ENCODE peak calls at places on chromosomes 11 and 22, in six cellular contexts. R, Y, O, F, Q and K are unnamed samples.

GRCh38 chr11:114821626-114822025 is 143.3 kb downstream of the NXPE2 start:
- DNase-seq in R (peak; percentile 17), O (no peak), Y (peak; percentile 65), Q (no peak), F (no peak), K (no peak)

GRCh38 chr11:75435571-75435925 is 2.5 kb upstream of the KLHL35 start:
- DNase-seq in R (no peak), Y (no peak), Q (no peak), F (no peak), O (no peak), K (no peak)

GRCh38 chr11:76577921-76578654 is 92.5 kb downstream of the LRRC32 start:
- DNase-seq in Q (no peak), F (no peak), O (no peak), R (no peak), Y (no peak), K (peak; percentile 80)

GRCh38 chr11:68750197-68750987 is 928 bp downstream of the TESMIN start:
- DNase-seq in Y (peak; percentile 94), F (no peak), O (peak; percentile 68), Q (peak; percentile 23), R (no peak), K (no peak)

GRCh38 chr22:49999901-50000586 is 12.5 kb downstream of the IL17REL start:
- DNase-seq in Y (no peak), O (no peak), F (peak; percentile 8), Q (no peak), R (no peak), K (no peak)

GRCh38 chr11:57527056-57527631 is 3.4 kb downstream of the TIMM10 start:
- DNase-seq in Q (peak; percentile 74), F (peak; percentile 59), R (peak; percentile 59), Y (peak; percentile 64), O (no peak), K (peak; percentile 91)

GRCh38 chr22:23077627-23078461 is 7.5 kb downstream of the GNAZ start:
- DNase-seq in Y (no peak), Q (no peak), F (no peak), R (no peak), O (no peak), K (no peak)

GRCh38 chr11:22044126-22044525 is 148.8 kb upstream of the ANO5 start:
- DNase-seq in Y (no peak), R (no peak), O (no peak), F (no peak), Q (no peak), K (no peak)

GRCh38 chr11:64466115-64466718 is 107.3 kb downstream of the RPS6KA4 start:
- DNase-seq in F (no peak), R (no peak), Q (no peak), Y (no peak), O (no peak), K (no peak)

GRCh38 chr11:128900468-128900867 is 9.3 kb downstream of the KCNJ5 start:
- DNase-seq in R (no peak), O (no peak), F (no peak), Y (no peak), Q (no peak), K (no peak)

GRCh38 chr11:71436861-71437260 is 11.3 kb downstream of the DHCR7 start:
- DNase-seq in Q (no peak), R (no peak), F (no peak), O (no peak), Y (no peak), K (no peak)

GRCh38 chr22:19530751-19531150 is 6.5 kb upstream of the CLDN5 start:
- DNase-seq in O (no peak), Q (no peak), F (no peak), R (no peak), Y (no peak), K (no peak)

GRCh38 chr22:20758688-20759087 is 15.2 kb upstream of the SERPIND1 start:
- DNase-seq in F (no peak), O (no peak), Y (peak; percentile 46), R (no peak), Q (no peak), K (no peak)

GRCh38 chr22:46916886-46917625 is 154.6 kb downstream of the TBC1D22A start:
- DNase-seq in O (no peak), Q (no peak), F (no peak), R (no peak), Y (no peak), K (no peak)

GRCh38 chr22:42284230-42284591 is 13.8 kb upstream of the TCF20 start:
- DNase-seq in O (no peak), R (no peak), Q (no peak), Y (no peak), F (no peak), K (no peak)

GRCh38 chr11:70005107-70005818 is 72.9 kb upstream of the ANO1 start:
- DNase-seq in Q (no peak), Y (no peak), R (peak; percentile 96), F (peak; percentile 86), O (no peak), K (no peak)

GRCh38 chr11:61888043-61888442 is 3.3 kb downstream of the FADS3 start:
- DNase-seq in O (no peak), Q (no peak), Y (no peak), R (peak; percentile 90), F (peak; percentile 90), K (peak; percentile 95)

GRCh38 chr22:41589260-41589600 is 410 bp downstream of the PMM1 start:
- DNase-seq in O (peak; percentile 17), F (peak; percentile 54), R (no peak), Y (no peak), Q (peak; percentile 14), K (no peak)

GRCh38 chr11:13480198-13480597 is 15.6 kb downstream of the PTH start:
- DNase-seq in Q (no peak), F (no peak), Y (no peak), R (no peak), O (no peak), K (no peak)

GRCh38 chr22:45830531-45831245 is 146.3 kb downstream of the WNT7B start:
- DNase-seq in O (no peak), Y (no peak), Q (no peak), R (peak; percentile 83), F (peak; percentile 85), K (no peak)

GRCh38 chr22:45878901-45879551 is 97.9 kb downstream of the WNT7B start:
- DNase-seq in F (no peak), Y (peak; percentile 35), R (no peak), O (no peak), Q (no peak), K (no peak)

GRCh38 chr11:75480890-75481190 is 44.9 kb downstream of the GDPD5 start:
- DNase-seq in Y (no peak), O (no peak), Q (no peak), F (no peak), R (no peak), K (no peak)

GRCh38 chr22:41096841-41097240 is 4.4 kb downstream of the EP300 start:
- DNase-seq in Q (no peak), R (peak; percentile 33), O (no peak), F (no peak), Y (no peak), K (no peak)

GRCh38 chr22:37893583-37893983 is 12.5 kb upstream of the MICALL1 start:
- DNase-seq in Q (no peak), O (no peak), R (no peak), Y (no peak), F (no peak), K (no peak)

GRCh38 chr11:63905179-63905578 is 11.8 kb downstream of the RCOR2 start:
- DNase-seq in F (no peak), R (peak; percentile 19), O (no peak), Q (no peak), Y (no peak), K (no peak)

GRCh38 chr11:61956191-61957027 is 6.3 kb downstream of the BEST1 start:
- DNase-seq in F (no peak), O (no peak), Y (no peak), Q (no peak), R (no peak), K (no peak)

GRCh38 chr11:8310743-8311298 is 47.1 kb upstream of the LMO1 start:
- DNase-seq in R (no peak), O (no peak), Q (no peak), Y (no peak), F (no peak), K (no peak)

GRCh38 chr11:73582636-73583035 is 15.3 kb downstream of the FAM168A start:
- DNase-seq in F (no peak), O (no peak), Q (no peak), R (no peak), Y (no peak), K (no peak)

GRCh38 chr11:18936002-18936673 is 3.1 kb downstream of the MRGPRX1 start:
- DNase-seq in R (no peak), Q (no peak), F (no peak), O (peak; percentile 5), Y (peak; percentile 41), K (no peak)

GRCh38 chr22:24803064-24803542 is 2.9 kb upstream of the SGSM1 start:
- DNase-seq in Q (peak; percentile 65), F (peak; percentile 36), O (peak; percentile 73), Y (peak; percentile 91), R (peak; percentile 12), K (peak; percentile 18)

GRCh38 chr11:12845739-12846358 is 163.3 kb upstream of the RASSF10 start:
- DNase-seq in O (no peak), Y (no peak), F (peak; percentile 87), R (peak; percentile 78), Q (no peak), K (no peak)

GRCh38 chr11:62680825-62681240 is 2.0 kb upstream of the UBXN1 start:
- DNase-seq in O (no peak), R (peak; percentile 87), F (peak; percentile 90), Y (no peak), Q (no peak), K (peak; percentile 38)

GRCh38 chr22:40635940-40636379 is 559 bp downstream of the MRTFA start:
- DNase-seq in Q (no peak), F (peak; percentile 24), O (no peak), Y (peak; percentile 34), R (no peak), K (no peak)

GRCh38 chr22:17970205-17970708 is 54.1 kb downstream of the MICAL3 start:
- DNase-seq in O (no peak), R (peak; percentile 85), F (peak; percentile 78), Q (no peak), Y (no peak), K (peak; percentile 66)
- H3K14ac ChIP-seq in O (no peak overlapping the region), R (peak overlapping the region; percentile 72), F (no peak overlapping the region), Q (no peak overlapping the region), Y (no peak overlapping the region), K (peak overlapping the region; percentile 33)

DNA sequence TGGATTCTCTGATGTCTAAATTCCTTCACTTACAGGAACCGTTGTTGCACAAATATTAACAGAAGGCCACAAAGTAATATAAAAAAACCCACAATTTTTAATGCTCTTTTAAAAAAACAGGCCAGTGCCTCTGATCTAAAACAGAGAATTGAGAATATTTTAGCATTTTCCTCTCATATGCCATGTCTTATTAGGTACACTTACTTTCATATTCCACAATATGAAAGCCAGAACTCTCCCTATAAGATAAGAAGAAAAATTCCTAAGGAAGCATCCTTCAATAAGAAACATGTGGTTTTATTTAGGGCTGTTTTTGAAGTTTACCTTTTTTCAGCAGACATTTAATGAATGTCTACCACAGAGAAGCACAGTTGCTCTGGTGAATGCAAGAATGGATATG is 214.5 kb downstream of the FAT3 start:
- DNase-seq in O (no peak), F (no peak), R (no peak), Q (no peak), Y (no peak), K (no peak)
- H3K14ac ChIP-seq in O (no peak overlapping the region), F (no peak overlapping the region), R (no peak overlapping the region), Q (no peak overlapping the region), Y (no peak overlapping the region), K (no peak overlapping the region)

GRCh38 chr22:29128891-29129643 is 56.2 kb downstream of the KREMEN1 start:
- DNase-seq in O (no peak), F (peak; percentile 91), Y (no peak), R (peak; percentile 62), Q (no peak), K (no peak)
- H3K14ac ChIP-seq in O (no peak overlapping the region), F (no peak overlapping the region), Y (no peak overlapping the region), R (no peak overlapping the region), Q (no peak overlapping the region), K (no peak overlapping the region)

GRCh38 chr22:32676196-32676595 is 125.3 kb upstream of the TIMP3 start:
- DNase-seq in F (no peak), Q (no peak), R (no peak), Y (no peak), O (no peak), K (no peak)
- H3K14ac ChIP-seq in F (no peak overlapping the region), Q (no peak overlapping the region), R (no peak overlapping the region), Y (no peak overlapping the region), O (no peak overlapping the region), K (no peak overlapping the region)